ENCODE peak calls at places on chromosomes 11 and 22, in ten cellular contexts. One of them, this sample, is unnamed. For H3K4me1, the result is how much of the 10 kb centered on the place peaks cover.

GRCh38 chr11:69707156-69707555 is 3.3 kb upstream of the FGF19 start:
- DNase-seq in GM23338: peak
- DNase-seq in adrenal gland: no peak
- DNase-seq in breast epithelium: no peak
- DNase-seq in DND-41: no peak
- DNase-seq in left ventricle myocardium inferior: no peak
- DNase-seq in fibroblast of lung: no peak
- DNase-seq in body of pancreas: peak
- DNase-seq in CD4-positive, CD25-positive, alpha-beta regulatory T cell: no peak
- DNase-seq in CD8-positive, alpha-beta memory T cell: no peak
- DNase-seq in this sample: no peak

GRCh38 chr11:11706022-11706421 is 84.2 kb upstream of the GALNT18 start:
- DNase-seq in breast epithelium: no peak
- DNase-seq in adrenal gland: no peak
- DNase-seq in left ventricle myocardium inferior: no peak
- DNase-seq in CD4-positive, CD25-positive, alpha-beta regulatory T cell: no peak
- DNase-seq in GM23338: peak
- DNase-seq in fibroblast of lung: no peak
- DNase-seq in CD8-positive, alpha-beta memory T cell: no peak
- DNase-seq in body of pancreas: no peak
- DNase-seq in DND-41: no peak
- DNase-seq in this sample: no peak

GRCh38 chr22:45034156-45034555 is 24.4 kb upstream of the PHF21B start:
- DNase-seq in DND-41: no peak
- DNase-seq in CD4-positive, CD25-positive, alpha-beta regulatory T cell: no peak
- DNase-seq in GM23338: no peak
- DNase-seq in body of pancreas: no peak
- DNase-seq in left ventricle myocardium inferior: no peak
- DNase-seq in adrenal gland: no peak
- DNase-seq in CD8-positive, alpha-beta memory T cell: no peak
- DNase-seq in fibroblast of lung: no peak
- DNase-seq in breast epithelium: no peak
- DNase-seq in this sample: no peak

GRCh38 chr11:128726464-128727139 is 32.7 kb downstream of the FLI1 start:
- DNase-seq in CD8-positive, alpha-beta memory T cell: peak
- DNase-seq in DND-41: peak
- DNase-seq in breast epithelium: no peak
- DNase-seq in left ventricle myocardium inferior: no peak
- DNase-seq in body of pancreas: no peak
- DNase-seq in adrenal gland: peak
- DNase-seq in GM23338: no peak
- DNase-seq in CD4-positive, CD25-positive, alpha-beta regulatory T cell: peak
- DNase-seq in fibroblast of lung: no peak
- DNase-seq in this sample: peak

GRCh38 chr11:45005106-45005505 is 54.4 kb upstream of the TP53I11 start:
- DNase-seq in CD4-positive, CD25-positive, alpha-beta regulatory T cell: no peak
- DNase-seq in breast epithelium: no peak
- DNase-seq in adrenal gland: no peak
- DNase-seq in DND-41: no peak
- DNase-seq in body of pancreas: no peak
- DNase-seq in left ventricle myocardium inferior: no peak
- DNase-seq in GM23338: no peak
- DNase-seq in fibroblast of lung: no peak
- DNase-seq in CD8-positive, alpha-beta memory T cell: no peak
- DNase-seq in this sample: no peak

GRCh38 chr11:77547047-77547836 is 42.5 kb upstream of the AQP11 start:
- DNase-seq in left ventricle myocardium inferior: no peak
- DNase-seq in breast epithelium: no peak
- DNase-seq in DND-41: no peak
- DNase-seq in fibroblast of lung: no peak
- DNase-seq in CD4-positive, CD25-positive, alpha-beta regulatory T cell: no peak
- DNase-seq in GM23338: no peak
- DNase-seq in body of pancreas: no peak
- DNase-seq in adrenal gland: no peak
- DNase-seq in CD8-positive, alpha-beta memory T cell: no peak
- DNase-seq in this sample: no peak

GRCh38 chr11:119091966-119092879 is 7.5 kb downstream of the HMBS start:
- DNase-seq in body of pancreas: no peak
- DNase-seq in adrenal gland: no peak
- DNase-seq in DND-41: peak
- DNase-seq in left ventricle myocardium inferior: no peak
- DNase-seq in fibroblast of lung: no peak
- DNase-seq in CD8-positive, alpha-beta memory T cell: no peak
- DNase-seq in CD4-positive, CD25-positive, alpha-beta regulatory T cell: no peak
- DNase-seq in breast epithelium: no peak
- DNase-seq in GM23338: no peak
- DNase-seq in this sample: no peak

GRCh38 chr22:41092847-41093371 is 517 bp downstream of the EP300 start:
- DNase-seq in CD8-positive, alpha-beta memory T cell: no peak
- DNase-seq in CD4-positive, CD25-positive, alpha-beta regulatory T cell: peak
- DNase-seq in adrenal gland: peak
- DNase-seq in breast epithelium: no peak
- DNase-seq in left ventricle myocardium inferior: no peak
- DNase-seq in body of pancreas: peak
- DNase-seq in fibroblast of lung: peak
- DNase-seq in DND-41: peak
- DNase-seq in GM23338: peak
- DNase-seq in this sample: no peak

GRCh38 chr22:20002661-20003060 is 14.0 kb downstream of the ARVCF start:
- DNase-seq in left ventricle myocardium inferior: no peak
- DNase-seq in body of pancreas: no peak
- DNase-seq in DND-41: no peak
- DNase-seq in CD8-positive, alpha-beta memory T cell: no peak
- DNase-seq in adrenal gland: no peak
- DNase-seq in GM23338: no peak
- DNase-seq in CD4-positive, CD25-positive, alpha-beta regulatory T cell: no peak
- DNase-seq in breast epithelium: no peak
- DNase-seq in fibroblast of lung: no peak
- DNase-seq in this sample: no peak

GRCh38 chr22:20003304-20003703 is 13.3 kb downstream of the ARVCF start:
- DNase-seq in CD4-positive, CD25-positive, alpha-beta regulatory T cell: no peak
- DNase-seq in left ventricle myocardium inferior: no peak
- DNase-seq in body of pancreas: no peak
- DNase-seq in CD8-positive, alpha-beta memory T cell: no peak
- DNase-seq in breast epithelium: no peak
- DNase-seq in GM23338: no peak
- DNase-seq in adrenal gland: no peak
- DNase-seq in fibroblast of lung: no peak
- DNase-seq in DND-41: no peak
- DNase-seq in this sample: no peak

GRCh38 chr22:20002098-20002497 is 14.5 kb downstream of the ARVCF start:
- DNase-seq in CD8-positive, alpha-beta memory T cell: no peak
- DNase-seq in DND-41: no peak
- DNase-seq in adrenal gland: no peak
- DNase-seq in breast epithelium: no peak
- DNase-seq in body of pancreas: no peak
- DNase-seq in GM23338: no peak
- DNase-seq in left ventricle myocardium inferior: no peak
- DNase-seq in fibroblast of lung: no peak
- DNase-seq in CD4-positive, CD25-positive, alpha-beta regulatory T cell: no peak
- DNase-seq in this sample: no peak

GRCh38 chr22:20001082-20001638 is 15.5 kb downstream of the ARVCF start:
- DNase-seq in GM23338: peak
- DNase-seq in CD8-positive, alpha-beta memory T cell: no peak
- DNase-seq in breast epithelium: no peak
- DNase-seq in fibroblast of lung: peak
- DNase-seq in adrenal gland: no peak
- DNase-seq in left ventricle myocardium inferior: no peak
- DNase-seq in body of pancreas: no peak
- DNase-seq in CD4-positive, CD25-positive, alpha-beta regulatory T cell: no peak
- DNase-seq in DND-41: no peak
- DNase-seq in this sample: no peak

DNA sequence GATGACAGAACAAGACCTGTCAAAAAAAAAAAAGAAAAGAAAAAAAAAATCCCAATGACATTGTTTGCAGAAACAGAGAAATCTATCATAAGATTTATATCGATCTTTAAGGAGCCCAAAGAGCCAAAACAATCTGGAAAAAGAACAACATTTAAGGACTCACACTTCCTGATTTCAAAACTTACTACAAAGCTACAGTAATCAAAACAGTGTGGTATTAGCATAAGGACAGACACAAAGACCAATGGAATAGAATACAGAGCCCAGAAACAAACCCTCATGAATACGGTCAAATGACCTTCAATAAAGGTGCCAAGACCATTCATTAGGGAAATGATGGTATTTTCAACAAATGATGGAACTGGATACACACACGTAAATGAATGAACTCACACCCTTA is 12.2 kb downstream of the ARVCF start:
- DNase-seq in CD4-positive, CD25-positive, alpha-beta regulatory T cell: no peak
- DNase-seq in fibroblast of lung: no peak
- DNase-seq in adrenal gland: no peak
- DNase-seq in body of pancreas: no peak
- DNase-seq in breast epithelium: no peak
- DNase-seq in CD8-positive, alpha-beta memory T cell: no peak
- DNase-seq in DND-41: no peak
- DNase-seq in GM23338: no peak
- DNase-seq in left ventricle myocardium inferior: no peak
- DNase-seq in this sample: no peak
- H3K4me1 ChIP-seq in CD4-positive, CD25-positive, alpha-beta regulatory T cell: under half
- H3K4me1 ChIP-seq in fibroblast of lung: under half
- H3K4me1 ChIP-seq in adrenal gland: under half
- H3K4me1 ChIP-seq in body of pancreas: under half
- H3K4me1 ChIP-seq in breast epithelium: under half
- H3K4me1 ChIP-seq in CD8-positive, alpha-beta memory T cell: under half
- H3K4me1 ChIP-seq in DND-41: under half
- H3K4me1 ChIP-seq in GM23338: under half
- H3K4me1 ChIP-seq in left ventricle myocardium inferior: under half
- H3K4me1 ChIP-seq in this sample: under half

DNA sequence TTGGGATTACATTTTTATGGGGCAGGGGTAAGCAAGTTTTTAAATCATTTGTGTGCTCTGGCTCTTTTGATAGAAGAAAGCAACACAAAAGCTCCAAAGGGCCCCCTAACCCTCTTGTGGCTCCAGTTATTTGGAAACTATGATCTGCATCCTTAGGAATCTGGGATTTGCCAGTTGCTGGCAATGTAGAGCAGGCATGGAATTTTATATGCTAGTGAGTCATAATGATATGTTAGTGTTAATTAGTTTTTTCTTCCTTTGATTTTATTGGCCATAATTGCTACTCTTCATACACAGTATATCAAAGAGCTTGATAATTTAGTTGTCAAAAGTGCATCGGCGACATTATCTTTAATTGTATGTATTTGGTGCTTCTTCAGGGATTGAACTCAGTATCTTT is 10.1 kb downstream of the RAG1 start:
- DNase-seq in CD4-positive, CD25-positive, alpha-beta regulatory T cell: no peak
- DNase-seq in adrenal gland: no peak
- DNase-seq in DND-41: no peak
- DNase-seq in breast epithelium: no peak
- DNase-seq in CD8-positive, alpha-beta memory T cell: no peak
- DNase-seq in GM23338: no peak
- DNase-seq in fibroblast of lung: peak
- DNase-seq in body of pancreas: no peak
- DNase-seq in left ventricle myocardium inferior: no peak
- DNase-seq in this sample: no peak
- H3K4me1 ChIP-seq in CD4-positive, CD25-positive, alpha-beta regulatory T cell: under half
- H3K4me1 ChIP-seq in adrenal gland: under half
- H3K4me1 ChIP-seq in DND-41: half or more
- H3K4me1 ChIP-seq in breast epithelium: under half
- H3K4me1 ChIP-seq in CD8-positive, alpha-beta memory T cell: under half
- H3K4me1 ChIP-seq in GM23338: under half
- H3K4me1 ChIP-seq in fibroblast of lung: under half
- H3K4me1 ChIP-seq in body of pancreas: under half
- H3K4me1 ChIP-seq in left ventricle myocardium inferior: under half
- H3K4me1 ChIP-seq in this sample: under half

GRCh38 chr11:104618949-104619348 is 279.3 kb downstream of the CASP12 start:
- DNase-seq in DND-41: no peak
- DNase-seq in body of pancreas: no peak
- DNase-seq in fibroblast of lung: no peak
- DNase-seq in adrenal gland: no peak
- DNase-seq in left ventricle myocardium inferior: no peak
- DNase-seq in CD4-positive, CD25-positive, alpha-beta regulatory T cell: no peak
- DNase-seq in GM23338: no peak
- DNase-seq in CD8-positive, alpha-beta memory T cell: no peak
- DNase-seq in breast epithelium: no peak
- DNase-seq in this sample: no peak

GRCh38 chr11:104610597-104610996 is 287.7 kb downstream of the CASP12 start:
- DNase-seq in fibroblast of lung: no peak
- DNase-seq in CD4-positive, CD25-positive, alpha-beta regulatory T cell: no peak
- DNase-seq in GM23338: no peak
- DNase-seq in DND-41: no peak
- DNase-seq in body of pancreas: no peak
- DNase-seq in breast epithelium: no peak
- DNase-seq in adrenal gland: no peak
- DNase-seq in left ventricle myocardium inferior: no peak
- DNase-seq in CD8-positive, alpha-beta memory T cell: no peak
- DNase-seq in this sample: no peak

GRCh38 chr11:104609297-104609696 is 289.0 kb downstream of the CASP12 start:
- DNase-seq in left ventricle myocardium inferior: no peak
- DNase-seq in body of pancreas: peak
- DNase-seq in breast epithelium: no peak
- DNase-seq in GM23338: peak
- DNase-seq in CD4-positive, CD25-positive, alpha-beta regulatory T cell: peak
- DNase-seq in adrenal gland: peak
- DNase-seq in CD8-positive, alpha-beta memory T cell: peak
- DNase-seq in DND-41: peak
- DNase-seq in fibroblast of lung: peak
- DNase-seq in this sample: peak

GRCh38 chr11:104609766-104610165 is 288.5 kb downstream of the CASP12 start:
- DNase-seq in GM23338: no peak
- DNase-seq in fibroblast of lung: no peak
- DNase-seq in DND-41: no peak
- DNase-seq in CD8-positive, alpha-beta memory T cell: no peak
- DNase-seq in breast epithelium: no peak
- DNase-seq in body of pancreas: no peak
- DNase-seq in adrenal gland: no peak
- DNase-seq in CD4-positive, CD25-positive, alpha-beta regulatory T cell: no peak
- DNase-seq in left ventricle myocardium inferior: no peak
- DNase-seq in this sample: no peak

DNA sequence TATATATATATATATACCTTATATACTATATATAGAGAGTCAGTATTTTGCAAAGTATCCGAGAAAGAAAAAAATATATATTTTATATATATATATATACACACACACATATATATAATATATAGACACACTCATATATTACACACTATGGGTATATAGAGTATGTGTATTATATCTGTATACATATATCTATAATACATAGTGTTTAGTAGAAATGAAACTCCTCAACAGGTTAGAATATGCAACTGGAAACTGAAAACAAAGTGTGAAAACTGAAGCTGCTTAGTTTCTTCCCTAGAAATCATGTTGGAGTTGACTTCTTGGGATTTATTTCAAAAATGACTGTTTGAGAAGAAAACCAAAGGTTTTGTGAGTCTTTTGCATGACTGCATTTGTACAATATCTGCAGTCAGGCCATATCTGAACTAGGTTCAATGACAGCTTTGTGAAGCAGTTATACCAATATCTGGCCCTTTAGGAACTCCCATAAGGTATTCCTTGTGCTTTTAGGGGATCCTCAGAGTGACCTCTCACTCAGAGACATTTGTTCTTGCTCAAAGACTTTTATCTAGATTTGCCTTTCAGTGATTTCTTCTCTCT is 284.0 kb downstream of the CASP12 start:
- DNase-seq in DND-41: no peak
- DNase-seq in adrenal gland: no peak
- DNase-seq in fibroblast of lung: no peak
- DNase-seq in breast epithelium: no peak
- DNase-seq in body of pancreas: no peak
- DNase-seq in left ventricle myocardium inferior: no peak
- DNase-seq in GM23338: no peak
- DNase-seq in CD4-positive, CD25-positive, alpha-beta regulatory T cell: no peak
- DNase-seq in CD8-positive, alpha-beta memory T cell: no peak
- DNase-seq in this sample: no peak
- H3K4me1 ChIP-seq in DND-41: under half
- H3K4me1 ChIP-seq in adrenal gland: under half
- H3K4me1 ChIP-seq in fibroblast of lung: under half
- H3K4me1 ChIP-seq in breast epithelium: under half
- H3K4me1 ChIP-seq in body of pancreas: under half
- H3K4me1 ChIP-seq in left ventricle myocardium inferior: under half
- H3K4me1 ChIP-seq in GM23338: under half
- H3K4me1 ChIP-seq in CD4-positive, CD25-positive, alpha-beta regulatory T cell: under half
- H3K4me1 ChIP-seq in CD8-positive, alpha-beta memory T cell: under half
- H3K4me1 ChIP-seq in this sample: under half

GRCh38 chr11:129862123-129862522 is 33.3 kb downstream of the NFRKB start:
- DNase-seq in adrenal gland: no peak
- DNase-seq in breast epithelium: no peak
- DNase-seq in DND-41: no peak
- DNase-seq in left ventricle myocardium inferior: no peak
- DNase-seq in CD8-positive, alpha-beta memory T cell: no peak
- DNase-seq in GM23338: peak
- DNase-seq in CD4-positive, CD25-positive, alpha-beta regulatory T cell: no peak
- DNase-seq in fibroblast of lung: no peak
- DNase-seq in body of pancreas: peak
- DNase-seq in this sample: no peak
- H3K4me1 ChIP-seq in adrenal gland: under half
- H3K4me1 ChIP-seq in breast epithelium: under half
- H3K4me1 ChIP-seq in DND-41: under half
- H3K4me1 ChIP-seq in left ventricle myocardium inferior: under half
- H3K4me1 ChIP-seq in CD8-positive, alpha-beta memory T cell: under half
- H3K4me1 ChIP-seq in GM23338: under half
- H3K4me1 ChIP-seq in CD4-positive, CD25-positive, alpha-beta regulatory T cell: under half
- H3K4me1 ChIP-seq in fibroblast of lung: under half
- H3K4me1 ChIP-seq in body of pancreas: under half
- H3K4me1 ChIP-seq in this sample: half or more